ENCODE peak calls at places on chromosomes 13 and 19, in six cellular contexts. R is OCI-M1; C is HFFc6; E is activated naive CD8-positive, alpha-beta T cell treated with anti-CD3 and anti-CD28 coated beads for 36 hours; V is fibroblast of mammary gland; D is dorsolateral prefrontal cortex. X is an unnamed sample.

GRCh38 chr19:44576843-44577565 is 36.4 kb upstream of the IGSF23 start:
- DNase-seq in V (peak), R (peak), C (peak), D (no peak), E (peak), X (no peak)

GRCh38 chr19:3643592-3644313 is 17.2 kb upstream of the CACTIN start:
- DNase-seq in C (no peak), D (no peak), V (no peak), E (no peak), R (no peak), X (no peak)

GRCh38 chr13:36323951-36324566 is 22.1 kb downstream of the SPART start:
- DNase-seq in C (peak), R (no peak), V (no peak), E (no peak), D (no peak), X (no peak)

GRCh38 chr13:79782541-79783216 is 301.7 kb downstream of the NDFIP2 start:
- DNase-seq in R (no peak), E (no peak), V (no peak), D (no peak), C (no peak), X (no peak)

GRCh38 chr19:31391518-31391917 is 42.3 kb upstream of the TSHZ3 start:
- DNase-seq in C (no peak), V (no peak), R (no peak), D (no peak), E (no peak), X (no peak)

GRCh38 chr19:58356971-58357797 is 3.9 kb upstream of the A1BG start:
- DNase-seq in D (no peak), R (no peak), C (no peak), E (no peak), V (peak), X (no peak)

GRCh38 chr13:106701810-106702341 is 133.9 kb upstream of the ARGLU1 start:
- DNase-seq in C (no peak), D (no peak), E (no peak), V (no peak), R (no peak), X (no peak)

GRCh38 chr13:45834411-45834994 is 17.1 kb downstream of the SIAH3 start:
- DNase-seq in R (no peak), C (no peak), D (no peak), V (no peak), E (no peak), X (no peak)

GRCh38 chr19:44451687-44452086 is 3.4 kb upstream of the ZNF229 start:
- DNase-seq in C (no peak), V (no peak), D (no peak), R (no peak), E (no peak), X (no peak)